ENCODE peak calls at places on chromosome 7, in ten cellular contexts. Y is NCI-H460; S is MM.1S; V is left ventricle myocardium inferior; J is fibroblast of the aortic adventitia; U is activated T-helper 1 cell treated with Interleukin-2 at 50 U/mL for 16 hours; T is BJ; A is activated naive CD8-positive, alpha-beta T cell treated with anti-CD3 and anti-CD28 coated beads, Interleukin-2, amount 50 U/mL, for 24 hours; F is left colon; Z is stimulated activated CD8-positive, alpha-beta memory T cell treated with anti-CD3 and anti-CD28 coated beads, Interleukin-7, amount 100 ng/mL, for 48 hours. P is an unnamed sample.

GRCh38 chr7:35596061-35596460 is 98.9 kb downstream of the HERPUD2 start:
- DNase-seq in Y (no peak), S (no peak), V (no peak), J (peak), U (no peak), T (no peak), A (no peak), F (no peak), Z (no peak), P (no peak)

GRCh38 chr7:44218418-44219201 is 17.8 kb downstream of the YKT6 start:
- DNase-seq in Y (no peak), S (no peak), V (peak), J (no peak), U (no peak), T (no peak), A (no peak), F (peak), Z (no peak), P (no peak)

GRCh38 chr7:50504646-50505546 is 54.7 kb upstream of the FIGNL1 start:
- DNase-seq in Y (no peak), S (no peak), V (no peak), J (no peak), U (no peak), T (no peak), A (no peak), F (no peak), Z (no peak), P (no peak)

GRCh38 chr7:123715198-123715597 is 33.6 kb downstream of the WASL start:
- DNase-seq in Y (no peak), S (no peak), V (no peak), J (no peak), U (no peak), T (no peak), A (no peak), F (no peak), Z (no peak), P (no peak)

GRCh38 chr7:30595461-30596042 is 874 bp downstream of the GARS1 start:
- DNase-seq in Y (no peak), S (peak), V (no peak), J (peak), U (no peak), T (no peak), A (no peak), F (no peak), Z (no peak), P (no peak)

GRCh38 chr7:155506854-155507337 is 39.5 kb downstream of the CNPY1 start:
- DNase-seq in Y (peak), S (no peak), V (no peak), J (no peak), U (no peak), T (no peak), A (no peak), F (no peak), Z (no peak), P (no peak)

GRCh38 chr7:106031271-106032029 is 68.4 kb downstream of the CDHR3 start:
- DNase-seq in Y (no peak), S (no peak), V (no peak), J (no peak), U (no peak), T (no peak), A (no peak), F (no peak), Z (no peak), P (no peak)

GRCh38 chr7:13179011-13179574 is 491.7 kb downstream of the ARL4A start:
- DNase-seq in Y (no peak), S (peak), V (no peak), J (peak), U (no peak), T (no peak), A (no peak), F (no peak), Z (no peak), P (no peak)

GRCh38 chr7:44767912-44768662 is 19.4 kb downstream of the ZMIZ2 start:
- DNase-seq in Y (no peak), S (peak), V (peak), J (peak), U (no peak), T (no peak), A (no peak), F (peak), Z (no peak), P (no peak)

GRCh38 chr7:44095781-44096180 is 8.4 kb upstream of the AEBP1 start:
- DNase-seq in Y (no peak), S (no peak), V (no peak), J (no peak), U (no peak), T (no peak), A (no peak), F (no peak), Z (no peak), P (no peak)

GRCh38 chr7:50119815-50120637 is 27.0 kb upstream of the ZPBP start:
- DNase-seq in Y (no peak), S (no peak), V (no peak), J (no peak), U (peak), T (no peak), A (peak), F (no peak), Z (peak), P (no peak)

GRCh38 chr7:69596056-69596455 is 2.2 kb upstream of the AUTS2 start:
- DNase-seq in Y (no peak), S (no peak), V (no peak), J (no peak), U (no peak), T (no peak), A (no peak), F (no peak), Z (no peak), P (no peak)

GRCh38 chr7:99109108-99110051 is 34.5 kb downstream of the SMURF1 start:
- DNase-seq in Y (no peak), S (no peak), V (peak), J (peak), U (no peak), T (no peak), A (peak), F (no peak), Z (no peak), P (no peak)

GRCh38 chr7:66238712-66239466 is 33.8 kb downstream of the TPST1 start:
- DNase-seq in Y (no peak), S (no peak), V (no peak), J (no peak), U (no peak), T (no peak), A (no peak), F (no peak), Z (no peak), P (no peak)

GRCh38 chr7:44185729-44186128 is 3.5 kb downstream of the GCK start:
- DNase-seq in Y (no peak), S (no peak), V (no peak), J (no peak), U (no peak), T (no peak), A (no peak), F (no peak), Z (no peak), P (no peak)

GRCh38 chr7:28418311-28418710 is 6.0 kb downstream of the CREB5 start:
- DNase-seq in Y (no peak), S (no peak), V (no peak), J (no peak), U (no peak), T (no peak), A (no peak), F (no peak), Z (no peak), P (no peak)

GRCh38 chr7:37535841-37536240 is 87.2 kb upstream of the ELMO1 start:
- DNase-seq in Y (no peak), S (no peak), V (no peak), J (no peak), U (no peak), T (no peak), A (no peak), F (no peak), Z (no peak), P (no peak)

GRCh38 chr7:85150624-85151023 is 36.2 kb downstream of the SEMA3D start:
- DNase-seq in Y (no peak), S (no peak), V (no peak), J (no peak), U (no peak), T (no peak), A (no peak), F (no peak), Z (no peak), P (no peak)